ENCODE peak calls at places on chromosomes 5 and 9, in eight cellular contexts. T, X, R, S, W, G, L and B are unnamed samples.

GRCh38 chr9:104263942-104264341 is 169.8 kb downstream of the SMC2 start:
- DNase-seq in T (no peak), X (no peak), R (no peak), S (no peak), W (no peak), G (no peak), L (no peak), B (no peak)

GRCh38 chr9:22452415-22453010 is 5.9 kb downstream of the DMRTA1 start:
- DNase-seq in T (peak; percentile 44), X (no peak), R (no peak), S (peak; percentile 54), W (peak; percentile 46), G (peak; percentile 57), L (peak; percentile 79), B (peak; percentile 37)

GRCh38 chr5:66223637-66224036 is 79.5 kb downstream of the SREK1 start:
- DNase-seq in T (peak; percentile 30), X (no peak), R (no peak), S (no peak), W (peak; percentile 22), G (no peak), L (peak; percentile 52), B (no peak)

GRCh38 chr9:126965541-126966428 is 51.2 kb downstream of the RALGPS1 start:
- DNase-seq in T (peak; percentile 77), X (no peak), R (no peak), S (peak; percentile 25), W (peak; percentile 77), G (peak; percentile 67), L (peak; percentile 73), B (no peak)

GRCh38 chr9:89670806-89671434 is 66.1 kb downstream of the GADD45G start:
- DNase-seq in T (no peak), X (no peak), R (no peak), S (no peak), W (no peak), G (no peak), L (no peak), B (no peak)

GRCh38 chr5:65831276-65831675 is 95.1 kb upstream of the ERBIN start:
- DNase-seq in T (no peak), X (no peak), R (no peak), S (no peak), W (no peak), G (no peak), L (no peak), B (no peak)

GRCh38 chr5:66645039-66645438 is 48.8 kb downstream of the MAST4 start:
- DNase-seq in T (no peak), X (no peak), R (no peak), S (no peak), W (peak; percentile 7), G (no peak), L (no peak), B (no peak)

GRCh38 chr5:107501965-107502691 is 168.6 kb downstream of the EFNA5 start:
- DNase-seq in T (peak; percentile 45), X (no peak), R (no peak), S (no peak), W (no peak), G (no peak), L (no peak), B (no peak)

GRCh38 chr5:141121563-141121962 is at the start of gene PCDHB4:
- DNase-seq in T (peak; percentile 8), X (peak; percentile 45), R (no peak), S (no peak), W (peak; percentile 71), G (peak; percentile 25), L (no peak), B (no peak)

GRCh38 chr5:42680035-42680434 is 76.6 kb upstream of the CCDC152 start:
- DNase-seq in T (peak; percentile 42), X (no peak), R (no peak), S (no peak), W (peak; percentile 27), G (no peak), L (no peak), B (no peak)

GRCh38 chr9:36314740-36315139 is 56.5 kb upstream of the GNE start:
- DNase-seq in T (no peak), X (no peak), R (no peak), S (no peak), W (no peak), G (no peak), L (no peak), B (no peak)

GRCh38 chr5:12655675-12656074 is 751.4 kb upstream of the CTNND2 start:
- DNase-seq in T (no peak), X (no peak), R (no peak), S (no peak), W (no peak), G (no peak), L (no peak), B (no peak)

GRCh38 chr9:92962303-92962649 is 15.0 kb downstream of the FGD3 start:
- DNase-seq in T (no peak), X (no peak), R (no peak), S (no peak), W (no peak), G (no peak), L (no peak), B (no peak)

GRCh38 chr9:34493972-34494535 is 28.7 kb downstream of the ENHO start:
- DNase-seq in T (peak; percentile 44), X (peak; percentile 11), R (no peak), S (peak; percentile 20), W (peak; percentile 71), G (peak; percentile 84), L (peak; percentile 80), B (peak; percentile 14)

GRCh38 chr5:82406200-82406773 is 128.1 kb upstream of the RPS23 start:
- DNase-seq in T (peak; percentile 93), X (no peak), R (no peak), S (no peak), W (peak; percentile 77), G (no peak), L (no peak), B (no peak)

GRCh38 chr9:133838859-133839507 is 100.8 kb upstream of the SARDH start:
- DNase-seq in T (no peak), X (no peak), R (no peak), S (no peak), W (no peak), G (no peak), L (no peak), B (no peak)

GRCh38 chr9:133841167-133841812 is 103.1 kb upstream of the SARDH start:
- DNase-seq in T (no peak), X (no peak), R (no peak), S (no peak), W (no peak), G (no peak), L (no peak), B (no peak)

GRCh38 chr9:133842174-133842573 is 104.0 kb upstream of the SARDH start:
- DNase-seq in T (no peak), X (no peak), R (no peak), S (peak; percentile 81), W (no peak), G (peak; percentile 58), L (no peak), B (peak; percentile 75)

GRCh38 chr9:133837644-133838597 is 99.8 kb upstream of the SARDH start:
- DNase-seq in T (no peak), X (no peak), R (no peak), S (no peak), W (no peak), G (peak; percentile 80), L (no peak), B (peak; percentile 66)

GRCh38 chr9:133839822-133840329 is 101.7 kb upstream of the SARDH start:
- DNase-seq in T (peak; percentile 56), X (no peak), R (no peak), S (no peak), W (peak; percentile 11), G (peak; percentile 61), L (no peak), B (no peak)
- H3K27ac ChIP-seq in T (peak overlapping the region; percentile 43), X (no peak overlapping the region), R (no peak overlapping the region), S (no peak overlapping the region), W (no peak overlapping the region), G (peak overlapping the region; percentile 63), L (no peak overlapping the region), B (no peak overlapping the region)

GRCh38 chr5:60943624-60944023 is 1.2 kb downstream of the ERCC8 start:
- DNase-seq in T (no peak), X (no peak), R (no peak), S (no peak), W (peak; percentile 32), G (no peak), L (peak; percentile 55), B (no peak)
- H3K4me1 ChIP-seq in T (no peaks in the 10 kb centered on the region), X (peaks cover 11% of the 10 kb centered on the region), R (no peaks in the 10 kb centered on the region), S (peaks cover 23% of the 10 kb centered on the region), W (peaks cover 20% of the 10 kb centered on the region), G (peaks cover 17% of the 10 kb centered on the region), L (peaks cover 19% of the 10 kb centered on the region), B (peaks cover 3% of the 10 kb centered on the region)

DNA sequence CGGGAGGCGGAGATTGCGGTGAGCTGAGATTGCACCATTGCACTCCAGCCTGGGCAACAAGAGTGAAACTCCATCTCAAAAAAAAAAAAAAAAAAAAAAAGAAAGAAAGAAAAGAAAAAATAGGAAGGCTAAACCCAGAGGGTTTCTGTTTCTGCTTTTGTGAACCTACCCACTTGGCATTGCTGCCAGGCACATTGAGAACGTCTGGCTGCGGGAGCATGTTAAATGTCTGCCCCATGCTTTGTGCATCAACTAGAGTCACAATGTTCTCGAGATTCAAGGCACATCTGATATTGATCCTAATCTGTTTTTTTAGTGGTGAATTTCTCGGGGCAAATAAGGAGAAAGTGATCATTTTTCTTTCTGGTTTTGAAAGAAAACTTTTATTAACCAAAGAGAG is 2.8 kb downstream of the SLC25A25 start:
- DNase-seq in T (no peak), X (no peak), R (no peak), S (no peak), W (peak; percentile 49), G (no peak), L (no peak), B (no peak)
- H3K4me3 ChIP-seq in T (no peak overlapping the region), X (no peak overlapping the region), R (peak overlapping the region; percentile 40), S (no peak overlapping the region), W (peak overlapping the region; percentile 41), G (no peak overlapping the region), L (no peak overlapping the region), B (no peak overlapping the region)

GRCh38 chr5:56128166-56128565 is 105.0 kb downstream of the ANKRD55 start:
- DNase-seq in T (no peak), X (no peak), R (no peak), S (no peak), W (no peak), G (no peak), L (no peak), B (no peak)
- H3K27ac ChIP-seq in T (no peak overlapping the region), X (no peak overlapping the region), R (no peak overlapping the region), S (no peak overlapping the region), W (no peak overlapping the region), G (no peak overlapping the region), L (no peak overlapping the region), B (no peak overlapping the region)

GRCh38 chr5:179871506-179871905 is 12.9 kb upstream of the MRNIP start:
- DNase-seq in T (no peak), X (no peak), R (no peak), S (no peak), W (no peak), G (no peak), L (no peak), B (no peak)
- H3K4me1 ChIP-seq in T (no peaks in the 10 kb centered on the region), X (no peaks in the 10 kb centered on the region), R (no peaks in the 10 kb centered on the region), S (no peaks in the 10 kb centered on the region), W (no peaks in the 10 kb centered on the region), G (peaks cover 20% of the 10 kb centered on the region), L (no peaks in the 10 kb centered on the region), B (no peaks in the 10 kb centered on the region)